ENCODE peak calls at places on chromosome 13, in ten cellular contexts. One of them, this sample, is unnamed.

GRCh38 chr13:100506154-100506553 is 82.4 kb downstream of the GGACT start:
- DNase-seq in HT1080: no peak
- DNase-seq in AG04450: no peak
- DNase-seq in T follicular helper cell: no peak
- DNase-seq in WTC11: no peak
- DNase-seq in NCI-H1092 treated with DMSO at 0.1 percent for 48 hours: no peak
- DNase-seq in RPMI8226: no peak
- DNase-seq in HuH-7: no peak
- DNase-seq in uterus: no peak
- DNase-seq in tibial artery: no peak
- DNase-seq in this sample: no peak

GRCh38 chr13:27359203-27359821 is 65.1 kb upstream of the GTF3A start:
- DNase-seq in HT1080: peak
- DNase-seq in AG04450: peak
- DNase-seq in T follicular helper cell: peak
- DNase-seq in WTC11: peak
- DNase-seq in NCI-H1092 treated with DMSO at 0.1 percent for 48 hours: peak
- DNase-seq in RPMI8226: peak
- DNase-seq in HuH-7: peak
- DNase-seq in uterus: peak
- DNase-seq in tibial artery: peak
- DNase-seq in this sample: peak

GRCh38 chr13:74290324-74290773 is 156.1 kb upstream of the KLF12 start:
- DNase-seq in HT1080: peak
- DNase-seq in AG04450: peak
- DNase-seq in T follicular helper cell: peak
- DNase-seq in WTC11: peak
- DNase-seq in NCI-H1092 treated with DMSO at 0.1 percent for 48 hours: peak
- DNase-seq in RPMI8226: peak
- DNase-seq in HuH-7: no peak
- DNase-seq in uterus: peak
- DNase-seq in tibial artery: no peak
- DNase-seq in this sample: peak

GRCh38 chr13:24644051-24644450 is 36.2 kb upstream of the ATP12A start:
- DNase-seq in HT1080: peak
- DNase-seq in AG04450: no peak
- DNase-seq in T follicular helper cell: no peak
- DNase-seq in WTC11: no peak
- DNase-seq in NCI-H1092 treated with DMSO at 0.1 percent for 48 hours: no peak
- DNase-seq in RPMI8226: no peak
- DNase-seq in HuH-7: no peak
- DNase-seq in uterus: no peak
- DNase-seq in tibial artery: no peak
- DNase-seq in this sample: no peak

GRCh38 chr13:72151241-72151640 is 284.2 kb upstream of the DACH1 start:
- DNase-seq in HT1080: peak
- DNase-seq in AG04450: no peak
- DNase-seq in T follicular helper cell: no peak
- DNase-seq in WTC11: no peak
- DNase-seq in NCI-H1092 treated with DMSO at 0.1 percent for 48 hours: no peak
- DNase-seq in RPMI8226: no peak
- DNase-seq in HuH-7: no peak
- DNase-seq in uterus: no peak
- DNase-seq in tibial artery: no peak
- DNase-seq in this sample: no peak

GRCh38 chr13:57624565-57625435 is 6.7 kb upstream of the PCDH17 start:
- DNase-seq in HT1080: peak
- DNase-seq in AG04450: no peak
- DNase-seq in T follicular helper cell: no peak
- DNase-seq in WTC11: peak
- DNase-seq in NCI-H1092 treated with DMSO at 0.1 percent for 48 hours: peak
- DNase-seq in RPMI8226: peak
- DNase-seq in HuH-7: peak
- DNase-seq in uterus: no peak
- DNase-seq in tibial artery: peak
- DNase-seq in this sample: peak

GRCh38 chr13:50635504-50635903 is 208.0 kb downstream of the DLEU7 start:
- DNase-seq in HT1080: no peak
- DNase-seq in AG04450: no peak
- DNase-seq in T follicular helper cell: no peak
- DNase-seq in WTC11: no peak
- DNase-seq in NCI-H1092 treated with DMSO at 0.1 percent for 48 hours: no peak
- DNase-seq in RPMI8226: no peak
- DNase-seq in HuH-7: no peak
- DNase-seq in uterus: peak
- DNase-seq in tibial artery: peak
- DNase-seq in this sample: no peak

GRCh38 chr13:110354715-110355473 is 47.8 kb downstream of the COL4A2 start:
- DNase-seq in HT1080: no peak
- DNase-seq in AG04450: no peak
- DNase-seq in T follicular helper cell: no peak
- DNase-seq in WTC11: no peak
- DNase-seq in NCI-H1092 treated with DMSO at 0.1 percent for 48 hours: no peak
- DNase-seq in RPMI8226: no peak
- DNase-seq in HuH-7: no peak
- DNase-seq in uterus: no peak
- DNase-seq in tibial artery: no peak
- DNase-seq in this sample: no peak

GRCh38 chr13:98228661-98229349 is 51.7 kb upstream of the RNF113B start:
- DNase-seq in HT1080: no peak
- DNase-seq in AG04450: no peak
- DNase-seq in T follicular helper cell: no peak
- DNase-seq in WTC11: no peak
- DNase-seq in NCI-H1092 treated with DMSO at 0.1 percent for 48 hours: no peak
- DNase-seq in RPMI8226: no peak
- DNase-seq in HuH-7: no peak
- DNase-seq in uterus: no peak
- DNase-seq in tibial artery: no peak
- DNase-seq in this sample: no peak

GRCh38 chr13:69580255-69580654 is 527.4 kb upstream of the ATXN8OS start:
- DNase-seq in HT1080: no peak
- DNase-seq in AG04450: no peak
- DNase-seq in T follicular helper cell: no peak
- DNase-seq in WTC11: no peak
- DNase-seq in NCI-H1092 treated with DMSO at 0.1 percent for 48 hours: no peak
- DNase-seq in RPMI8226: no peak
- DNase-seq in HuH-7: no peak
- DNase-seq in uterus: no peak
- DNase-seq in tibial artery: no peak
- DNase-seq in this sample: no peak

GRCh38 chr13:23870356-23871146 is 18.6 kb downstream of the MIPEP start:
- DNase-seq in HT1080: no peak
- DNase-seq in AG04450: no peak
- DNase-seq in T follicular helper cell: no peak
- DNase-seq in WTC11: no peak
- DNase-seq in NCI-H1092 treated with DMSO at 0.1 percent for 48 hours: no peak
- DNase-seq in RPMI8226: no peak
- DNase-seq in HuH-7: no peak
- DNase-seq in uterus: no peak
- DNase-seq in tibial artery: no peak
- DNase-seq in this sample: no peak

GRCh38 chr13:92355213-92355612 is 871.4 kb upstream of the GPC6 start:
- DNase-seq in HT1080: peak
- DNase-seq in AG04450: no peak
- DNase-seq in T follicular helper cell: no peak
- DNase-seq in WTC11: peak
- DNase-seq in NCI-H1092 treated with DMSO at 0.1 percent for 48 hours: peak
- DNase-seq in RPMI8226: peak
- DNase-seq in HuH-7: peak
- DNase-seq in uterus: no peak
- DNase-seq in tibial artery: no peak
- DNase-seq in this sample: peak

GRCh38 chr13:24511019-24511823 is 1.4 kb downstream of the PARP4 start:
- DNase-seq in HT1080: peak
- DNase-seq in AG04450: peak
- DNase-seq in T follicular helper cell: no peak
- DNase-seq in WTC11: no peak
- DNase-seq in NCI-H1092 treated with DMSO at 0.1 percent for 48 hours: no peak
- DNase-seq in RPMI8226: peak
- DNase-seq in HuH-7: no peak
- DNase-seq in uterus: no peak
- DNase-seq in tibial artery: no peak
- DNase-seq in this sample: peak

GRCh38 chr13:78160793-78161192 is 242.2 kb upstream of the EDNRB start:
- DNase-seq in HT1080: peak
- DNase-seq in AG04450: peak
- DNase-seq in T follicular helper cell: no peak
- DNase-seq in WTC11: no peak
- DNase-seq in NCI-H1092 treated with DMSO at 0.1 percent for 48 hours: no peak
- DNase-seq in RPMI8226: peak
- DNase-seq in HuH-7: peak
- DNase-seq in uterus: no peak
- DNase-seq in tibial artery: no peak
- DNase-seq in this sample: no peak

GRCh38 chr13:77832339-77833100 is 86.1 kb downstream of the EDNRB start:
- DNase-seq in HT1080: no peak
- DNase-seq in AG04450: no peak
- DNase-seq in T follicular helper cell: no peak
- DNase-seq in WTC11: no peak
- DNase-seq in NCI-H1092 treated with DMSO at 0.1 percent for 48 hours: no peak
- DNase-seq in RPMI8226: no peak
- DNase-seq in HuH-7: no peak
- DNase-seq in uterus: no peak
- DNase-seq in tibial artery: no peak
- DNase-seq in this sample: no peak

GRCh38 chr13:48571121-48571901 is 38.4 kb upstream of the RCBTB2 start:
- DNase-seq in HT1080: no peak
- DNase-seq in AG04450: peak
- DNase-seq in T follicular helper cell: no peak
- DNase-seq in WTC11: no peak
- DNase-seq in NCI-H1092 treated with DMSO at 0.1 percent for 48 hours: no peak
- DNase-seq in RPMI8226: peak
- DNase-seq in HuH-7: no peak
- DNase-seq in uterus: no peak
- DNase-seq in tibial artery: peak
- DNase-seq in this sample: no peak

GRCh38 chr13:100461309-100462035 is 127.1 kb downstream of the GGACT start:
- DNase-seq in HT1080: no peak
- DNase-seq in AG04450: no peak
- DNase-seq in T follicular helper cell: no peak
- DNase-seq in WTC11: no peak
- DNase-seq in NCI-H1092 treated with DMSO at 0.1 percent for 48 hours: peak
- DNase-seq in RPMI8226: peak
- DNase-seq in HuH-7: no peak
- DNase-seq in uterus: no peak
- DNase-seq in tibial artery: no peak
- DNase-seq in this sample: no peak

GRCh38 chr13:113192902-113193301 is 15.6 kb downstream of the PCID2 start:
- DNase-seq in HT1080: peak
- DNase-seq in AG04450: no peak
- DNase-seq in T follicular helper cell: no peak
- DNase-seq in WTC11: no peak
- DNase-seq in NCI-H1092 treated with DMSO at 0.1 percent for 48 hours: no peak
- DNase-seq in RPMI8226: no peak
- DNase-seq in HuH-7: no peak
- DNase-seq in uterus: no peak
- DNase-seq in tibial artery: no peak
- DNase-seq in this sample: no peak

GRCh38 chr13:47837906-47838305 is 163.2 kb downstream of the SUCLA2 start:
- DNase-seq in HT1080: no peak
- DNase-seq in AG04450: no peak
- DNase-seq in T follicular helper cell: no peak
- DNase-seq in WTC11: no peak
- DNase-seq in NCI-H1092 treated with DMSO at 0.1 percent for 48 hours: no peak
- DNase-seq in RPMI8226: no peak
- DNase-seq in HuH-7: no peak
- DNase-seq in uterus: no peak
- DNase-seq in tibial artery: no peak
- DNase-seq in this sample: no peak

GRCh38 chr13:41700790-41701310 is 243.5 kb downstream of the RGCC start:
- DNase-seq in HT1080: peak
- DNase-seq in AG04450: peak
- DNase-seq in T follicular helper cell: no peak
- DNase-seq in WTC11: no peak
- DNase-seq in NCI-H1092 treated with DMSO at 0.1 percent for 48 hours: peak
- DNase-seq in RPMI8226: peak
- DNase-seq in HuH-7: no peak
- DNase-seq in uterus: no peak
- DNase-seq in tibial artery: no peak
- DNase-seq in this sample: no peak

GRCh38 chr13:106349080-106349841 is 186.2 kb downstream of the EFNB2 start:
- DNase-seq in HT1080: peak
- DNase-seq in AG04450: no peak
- DNase-seq in T follicular helper cell: no peak
- DNase-seq in WTC11: peak
- DNase-seq in NCI-H1092 treated with DMSO at 0.1 percent for 48 hours: peak
- DNase-seq in RPMI8226: no peak
- DNase-seq in HuH-7: no peak
- DNase-seq in uterus: no peak
- DNase-seq in tibial artery: peak
- DNase-seq in this sample: no peak

GRCh38 chr13:29819157-29819556 is 31.3 kb downstream of the UBL3 start:
- DNase-seq in HT1080: no peak
- DNase-seq in AG04450: no peak
- DNase-seq in T follicular helper cell: no peak
- DNase-seq in WTC11: no peak
- DNase-seq in NCI-H1092 treated with DMSO at 0.1 percent for 48 hours: no peak
- DNase-seq in RPMI8226: no peak
- DNase-seq in HuH-7: no peak
- DNase-seq in uterus: no peak
- DNase-seq in tibial artery: no peak
- DNase-seq in this sample: no peak

GRCh38 chr13:103663996-103664395 is 597.8 kb upstream of the SLC10A2 start:
- DNase-seq in HT1080: no peak
- DNase-seq in AG04450: no peak
- DNase-seq in T follicular helper cell: no peak
- DNase-seq in WTC11: no peak
- DNase-seq in NCI-H1092 treated with DMSO at 0.1 percent for 48 hours: no peak
- DNase-seq in RPMI8226: peak
- DNase-seq in HuH-7: no peak
- DNase-seq in uterus: no peak
- DNase-seq in tibial artery: no peak
- DNase-seq in this sample: no peak

GRCh38 chr13:110382229-110382628 is 75.1 kb downstream of the COL4A2 start:
- DNase-seq in HT1080: peak
- DNase-seq in AG04450: no peak
- DNase-seq in T follicular helper cell: no peak
- DNase-seq in WTC11: no peak
- DNase-seq in NCI-H1092 treated with DMSO at 0.1 percent for 48 hours: no peak
- DNase-seq in RPMI8226: no peak
- DNase-seq in HuH-7: no peak
- DNase-seq in uterus: no peak
- DNase-seq in tibial artery: no peak
- DNase-seq in this sample: no peak

GRCh38 chr13:38045278-38046048 is 175.9 kb upstream of the TRPC4 start:
- DNase-seq in HT1080: peak
- DNase-seq in AG04450: no peak
- DNase-seq in T follicular helper cell: no peak
- DNase-seq in WTC11: no peak
- DNase-seq in NCI-H1092 treated with DMSO at 0.1 percent for 48 hours: peak
- DNase-seq in RPMI8226: no peak
- DNase-seq in HuH-7: no peak
- DNase-seq in uterus: no peak
- DNase-seq in tibial artery: no peak
- DNase-seq in this sample: peak

GRCh38 chr13:19586904-19587634 is 25.7 kb upstream of the TPTE2 start:
- DNase-seq in HT1080: peak
- DNase-seq in AG04450: no peak
- DNase-seq in T follicular helper cell: peak
- DNase-seq in WTC11: no peak
- DNase-seq in NCI-H1092 treated with DMSO at 0.1 percent for 48 hours: no peak
- DNase-seq in RPMI8226: peak
- DNase-seq in HuH-7: no peak
- DNase-seq in uterus: no peak
- DNase-seq in tibial artery: no peak
- DNase-seq in this sample: peak

GRCh38 chr13:51006067-51006800 is 96.6 kb downstream of the RNASEH2B start:
- DNase-seq in HT1080: no peak
- DNase-seq in AG04450: no peak
- DNase-seq in T follicular helper cell: no peak
- DNase-seq in WTC11: no peak
- DNase-seq in NCI-H1092 treated with DMSO at 0.1 percent for 48 hours: no peak
- DNase-seq in RPMI8226: no peak
- DNase-seq in HuH-7: no peak
- DNase-seq in uterus: peak
- DNase-seq in tibial artery: no peak
- DNase-seq in this sample: peak

GRCh38 chr13:27036236-27036981 is 135.2 kb downstream of the USP12 start:
- DNase-seq in HT1080: peak
- DNase-seq in AG04450: no peak
- DNase-seq in T follicular helper cell: no peak
- DNase-seq in WTC11: no peak
- DNase-seq in NCI-H1092 treated with DMSO at 0.1 percent for 48 hours: no peak
- DNase-seq in RPMI8226: no peak
- DNase-seq in HuH-7: no peak
- DNase-seq in uterus: no peak
- DNase-seq in tibial artery: no peak
- DNase-seq in this sample: no peak